ENCODE peak calls at places on chromosomes 1 and 21, in nine cellular contexts. V, C, X, F, D, Z, R, A and P are unnamed samples. For H3K36me3, the result is how much of the 10 kb centered on the place peaks cover.

GRCh38 chr1:25813071-25813733 is 6.6 kb upstream of the MTFR1L start:
- DNase-seq in V (no peak), C (no peak), X (no peak), F (peak), D (no peak), Z (no peak), R (no peak), A (no peak), P (no peak)

GRCh38 chr1:43280683-43281082 is 4.7 kb downstream of the C1orf210 start:
- DNase-seq in V (no peak), C (no peak), X (no peak), F (peak), D (no peak), Z (no peak), R (no peak), A (no peak), P (no peak)

GRCh38 chr1:168482106-168482505 is 61.7 kb downstream of the XCL2 start:
- DNase-seq in V (no peak), C (no peak), X (no peak), F (no peak), D (no peak), Z (no peak), R (no peak), A (no peak), P (no peak)

GRCh38 chr1:206513312-206514111 is 6.2 kb downstream of the RASSF5 start:
- DNase-seq in V (peak), C (peak), X (peak), F (peak), D (peak), Z (peak), R (peak), A (no peak), P (no peak)

GRCh38 chr1:67399594-67399993 is 30.6 kb downstream of the SERBP1 start:
- DNase-seq in V (no peak), C (no peak), X (no peak), F (no peak), D (no peak), Z (no peak), R (no peak), A (no peak), P (no peak)

GRCh38 chr1:202812176-202813026 is 1.6 kb downstream of the PCAT6 start:
- DNase-seq in V (peak), C (no peak), X (no peak), F (no peak), D (no peak), Z (no peak), R (no peak), A (no peak), P (no peak)

GRCh38 chr1:188128761-188129160 is 1300.0 kb downstream of the PLA2G4A start:
- DNase-seq in V (no peak), C (no peak), X (no peak), F (no peak), D (no peak), Z (no peak), R (no peak), A (no peak), P (no peak)

GRCh38 chr1:8133657-8134430 is 107.7 kb upstream of the ERRFI1 start:
- DNase-seq in V (peak), C (peak), X (peak), F (no peak), D (peak), Z (peak), R (peak), A (peak), P (no peak)

GRCh38 chr1:183956559-183957188 is 80.9 kb downstream of the COLGALT2 start:
- DNase-seq in V (no peak), C (no peak), X (no peak), F (no peak), D (peak), Z (peak), R (no peak), A (no peak), P (no peak)

GRCh38 chr1:168637350-168637991 is 61.1 kb downstream of the XCL1 start:
- DNase-seq in V (no peak), C (no peak), X (no peak), F (no peak), D (no peak), Z (no peak), R (no peak), A (no peak), P (no peak)

GRCh38 chr1:175481126-175482071 is 262.0 kb downstream of the TNR start:
- DNase-seq in V (no peak), C (no peak), X (no peak), F (no peak), D (no peak), Z (no peak), R (no peak), A (no peak), P (no peak)

GRCh38 chr1:178168535-178168934 is 74.6 kb downstream of the RASAL2 start:
- DNase-seq in V (no peak), C (no peak), X (no peak), F (no peak), D (peak), Z (peak), R (no peak), A (no peak), P (no peak)

GRCh38 chr1:15187175-15187810 is 33.7 kb downstream of the TMEM51 start:
- DNase-seq in V (peak), C (no peak), X (no peak), F (no peak), D (no peak), Z (no peak), R (no peak), A (no peak), P (no peak)

GRCh38 chr1:244316407-244316806 is 135.3 kb downstream of the ADSS2 start:
- DNase-seq in V (no peak), C (no peak), X (no peak), F (no peak), D (peak), Z (peak), R (no peak), A (no peak), P (no peak)

GRCh38 chr1:167899253-167899681 is 14.7 kb downstream of the ADCY10 start:
- DNase-seq in V (peak), C (peak), X (peak), F (no peak), D (no peak), Z (peak), R (peak), A (peak), P (no peak)

GRCh38 chr1:241503444-241503843 is 16.1 kb downstream of the FH start:
- DNase-seq in V (no peak), C (no peak), X (no peak), F (no peak), D (no peak), Z (no peak), R (no peak), A (no peak), P (no peak)

GRCh38 chr1:68624233-68624632 is 127.4 kb upstream of the DEPDC1 start:
- DNase-seq in V (no peak), C (no peak), X (no peak), F (no peak), D (no peak), Z (peak), R (no peak), A (no peak), P (no peak)

GRCh38 chr21:26177187-26177586 is 6.6 kb upstream of the APP start:
- DNase-seq in V (no peak), C (peak), X (no peak), F (no peak), D (peak), Z (peak), R (peak), A (no peak), P (no peak)

GRCh38 chr21:33403128-33403785 is at the start of gene IFNGR2:
- DNase-seq in V (peak), C (no peak), X (no peak), F (peak), D (peak), Z (no peak), R (peak), A (peak), P (no peak)

GRCh38 chr1:9373614-9374013 is 80.9 kb downstream of the SPSB1 start:
- DNase-seq in V (no peak), C (no peak), X (no peak), F (no peak), D (no peak), Z (no peak), R (no peak), A (no peak), P (no peak)

GRCh38 chr1:167837334-167837733 is 76.6 kb downstream of the ADCY10 start:
- DNase-seq in V (no peak), C (no peak), X (no peak), F (no peak), D (no peak), Z (no peak), R (no peak), A (no peak), P (no peak)

GRCh38 chr1:70760170-70760569 is 287.4 kb downstream of the PTGER3 start:
- DNase-seq in V (no peak), C (no peak), X (no peak), F (no peak), D (peak), Z (peak), R (no peak), A (no peak), P (no peak)

GRCh38 chr1:19003371-19004290 is 47.2 kb upstream of the IFFO2 start:
- DNase-seq in V (no peak), C (no peak), X (no peak), F (no peak), D (no peak), Z (peak), R (no peak), A (no peak), P (no peak)

GRCh38 chr1:247551716-247552115 is 2.8 kb downstream of the GCSAML start:
- DNase-seq in V (no peak), C (no peak), X (no peak), F (no peak), D (no peak), Z (peak), R (no peak), A (no peak), P (no peak)

GRCh38 chr1:64474133-64474532 is 4.2 kb downstream of the CACHD1 start:
- DNase-seq in V (no peak), C (no peak), X (no peak), F (no peak), D (no peak), Z (no peak), R (no peak), A (no peak), P (no peak)

GRCh38 chr1:240555524-240555923 is 56.4 kb downstream of the GREM2 start:
- DNase-seq in V (no peak), C (no peak), X (no peak), F (no peak), D (peak), Z (no peak), R (no peak), A (no peak), P (no peak)

GRCh38 chr21:41406340-41406739 is 19.7 kb upstream of the MX1 start:
- DNase-seq in V (no peak), C (no peak), X (no peak), F (no peak), D (no peak), Z (no peak), R (no peak), A (no peak), P (no peak)

GRCh38 chr1:68276448-68276847 is 44.1 kb upstream of the WLS start:
- DNase-seq in V (no peak), C (no peak), X (no peak), F (no peak), D (no peak), Z (no peak), R (no peak), A (no peak), P (no peak)

GRCh38 chr1:41917835-41918449 is 780 bp downstream of the HIVEP3 start:
- DNase-seq in V (peak), C (no peak), X (no peak), F (peak), D (peak), Z (peak), R (peak), A (peak), P (no peak)

GRCh38 chr1:153345187-153346066 is 3.2 kb downstream of the PGLYRP4 start:
- DNase-seq in V (no peak), C (no peak), X (no peak), F (no peak), D (no peak), Z (no peak), R (no peak), A (no peak), P (no peak)

GRCh38 chr1:31932491-31933316 is 5.5 kb downstream of the PTP4A2 start:
- DNase-seq in V (no peak), C (no peak), X (no peak), F (no peak), D (peak), Z (no peak), R (no peak), A (no peak), P (no peak)

GRCh38 chr1:3415260-3415952 is 39.1 kb upstream of the ARHGEF16 start:
- DNase-seq in V (no peak), C (peak), X (no peak), F (no peak), D (no peak), Z (no peak), R (no peak), A (no peak), P (no peak)

GRCh38 chr1:214396319-214396718 is 115.4 kb downstream of the SMYD2 start:
- DNase-seq in V (no peak), C (no peak), X (no peak), F (no peak), D (peak), Z (peak), R (no peak), A (no peak), P (no peak)

GRCh38 chr1:214397497-214397896 is 116.5 kb downstream of the SMYD2 start:
- DNase-seq in V (no peak), C (no peak), X (no peak), F (no peak), D (no peak), Z (no peak), R (no peak), A (no peak), P (no peak)

GRCh38 chr1:214400136-214400535 is 119.2 kb downstream of the SMYD2 start:
- DNase-seq in V (no peak), C (no peak), X (no peak), F (no peak), D (no peak), Z (peak), R (no peak), A (no peak), P (no peak)

GRCh38 chr1:214401666-214402065 is 120.7 kb downstream of the SMYD2 start:
- DNase-seq in V (no peak), C (no peak), X (no peak), F (no peak), D (no peak), Z (peak), R (no peak), A (no peak), P (no peak)

DNA sequence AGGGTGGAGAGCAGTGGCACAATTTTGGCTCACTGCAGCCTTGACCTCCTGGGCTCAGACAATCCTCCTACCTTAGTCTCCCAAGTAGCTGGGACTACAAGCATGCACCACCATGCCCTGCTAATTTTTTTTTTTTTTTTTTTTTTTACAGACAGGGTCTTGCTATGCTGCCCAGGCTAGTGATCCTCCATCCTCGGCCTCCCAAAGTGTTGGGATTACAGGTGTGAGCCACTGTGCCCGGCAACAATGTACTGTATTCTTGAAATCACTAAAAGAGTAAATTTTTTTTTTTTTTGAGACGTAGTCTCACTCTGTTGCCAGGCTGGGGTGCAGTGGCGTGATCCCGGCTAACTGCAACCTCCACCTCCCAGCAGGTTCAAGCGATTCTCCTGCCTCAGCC is 117.5 kb downstream of the SMYD2 start:
- DNase-seq in V (no peak), C (no peak), X (no peak), F (no peak), D (no peak), Z (no peak), R (no peak), A (no peak), P (no peak)
- H3K36me3 ChIP-seq in V (under half), C (under half), X (under half), F (under half), D (half or more), Z (under half), R (under half), A (under half), P (half or more)

GRCh38 chr1:232291681-232292080 is 338.3 kb downstream of the SIPA1L2 start:
- DNase-seq in V (no peak), C (no peak), X (no peak), F (no peak), D (no peak), Z (no peak), R (no peak), A (no peak), P (no peak)

GRCh38 chr1:232292246-232292645 is 337.7 kb downstream of the SIPA1L2 start:
- DNase-seq in V (no peak), C (no peak), X (no peak), F (no peak), D (no peak), Z (no peak), R (no peak), A (no peak), P (no peak)

GRCh38 chr1:232291258-232291657 is 338.7 kb downstream of the SIPA1L2 start:
- DNase-seq in V (no peak), C (no peak), X (no peak), F (no peak), D (no peak), Z (no peak), R (no peak), A (no peak), P (no peak)

GRCh38 chr1:232292818-232293217 is 337.1 kb downstream of the SIPA1L2 start:
- DNase-seq in V (no peak), C (no peak), X (no peak), F (no peak), D (no peak), Z (no peak), R (peak), A (no peak), P (no peak)

GRCh38 chr1:232290570-232290969 is 339.4 kb downstream of the SIPA1L2 start:
- DNase-seq in V (no peak), C (no peak), X (no peak), F (no peak), D (no peak), Z (no peak), R (no peak), A (no peak), P (no peak)
- H3K27ac ChIP-seq in V (no peak), C (no peak), X (no peak), F (no peak), D (no peak), Z (no peak), R (no peak), A (no peak), P (peak)

GRCh38 chr1:33294071-33295010 is 26.6 kb downstream of the A3GALT2 start:
- DNase-seq in V (no peak), C (no peak), X (no peak), F (peak), D (no peak), Z (no peak), R (no peak), A (no peak), P (no peak)
- TF ChIP-seq CTCF in V (no peak), C (no peak), X (no peak), F (no peak), D (no peak), Z (no peak), R (no peak), A (no peak), P (no peak)

GRCh38 chr1:161177112-161177935 is at the start of gene B4GALT3:
- DNase-seq in V (peak), C (peak), X (peak), F (peak), D (peak), Z (peak), R (peak), A (peak), P (peak)

GRCh38 chr1:161175771-161176453 is 1.4 kb downstream of the B4GALT3 start:
- DNase-seq in V (no peak), C (no peak), X (no peak), F (peak), D (no peak), Z (no peak), R (no peak), A (no peak), P (no peak)

GRCh38 chr1:161179698-161180097 is 2.4 kb upstream of the B4GALT3 start:
- DNase-seq in V (no peak), C (no peak), X (no peak), F (no peak), D (no peak), Z (no peak), R (no peak), A (no peak), P (no peak)

GRCh38 chr1:161176468-161177111 is 717 bp downstream of the B4GALT3 start:
- DNase-seq in V (no peak), C (no peak), X (no peak), F (peak), D (no peak), Z (no peak), R (no peak), A (no peak), P (no peak)

DNA sequence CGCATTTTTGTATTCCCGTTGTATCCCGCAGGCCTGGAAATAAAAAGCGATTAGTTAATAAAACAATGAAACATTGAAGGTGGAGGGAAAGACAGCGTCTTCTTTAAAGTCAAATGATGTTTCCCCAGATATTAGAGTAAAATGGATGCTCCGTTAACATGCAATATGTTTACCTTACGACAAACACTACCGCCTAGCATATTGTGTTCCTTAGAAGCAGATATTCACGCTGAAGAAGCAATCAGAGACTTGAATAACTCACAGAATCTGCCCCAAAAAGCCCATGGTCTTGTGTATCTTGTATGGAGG is 583 bp upstream of the B4GALT3 start:
- DNase-seq in V (no peak), C (no peak), X (no peak), F (no peak), D (no peak), Z (no peak), R (no peak), A (no peak), P (no peak)
- H3K36me3 ChIP-seq in V (under half), C (under half), X (under half), F (under half), D (under half), Z (under half), R (under half), A (under half), P (under half)

DNA sequence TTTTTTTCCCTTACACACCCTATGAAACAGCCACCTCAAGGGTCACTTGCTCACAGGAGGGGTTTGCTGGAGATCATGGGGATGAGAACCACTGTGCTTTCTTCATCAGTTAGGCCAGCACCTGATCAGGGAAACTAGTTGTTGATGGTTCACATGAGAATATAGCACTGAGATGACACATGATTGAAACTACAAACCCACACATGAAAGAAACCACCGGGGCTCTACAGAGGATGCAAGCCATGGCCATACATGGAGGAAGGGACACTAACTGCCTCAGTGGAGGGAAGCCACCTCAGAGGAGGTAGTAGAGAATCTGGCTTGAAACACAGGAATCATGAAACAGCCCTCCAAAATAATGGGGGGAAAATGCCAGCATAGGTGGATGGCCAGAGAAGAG is 63.2 kb downstream of the PRKAB2 start:
- DNase-seq in V (no peak), C (no peak), X (no peak), F (no peak), D (no peak), Z (no peak), R (no peak), A (no peak), P (no peak)
- H3K27ac ChIP-seq in V (no peak), C (no peak), X (no peak), F (no peak), D (no peak), Z (no peak), R (no peak), A (no peak), P (no peak)

GRCh38 chr1:7120863-7121621 is 335.8 kb downstream of the CAMTA1 start:
- DNase-seq in V (peak), C (no peak), X (no peak), F (no peak), D (peak), Z (peak), R (peak), A (peak), P (no peak)
- TF ChIP-seq CTCF in V (peak), C (no peak), X (no peak), F (peak), D (peak), Z (peak), R (no peak), A (no peak), P (no peak)

GRCh38 chr1:201144701-201145100 is 9.6 kb downstream of the TMEM9 start:
- DNase-seq in V (no peak), C (no peak), X (no peak), F (peak), D (no peak), Z (no peak), R (no peak), A (no peak), P (no peak)

GRCh38 chr1:201145132-201145531 is 9.1 kb downstream of the TMEM9 start:
- DNase-seq in V (no peak), C (no peak), X (no peak), F (peak), D (no peak), Z (no peak), R (no peak), A (no peak), P (no peak)

GRCh38 chr1:201147396-201148015 is 6.8 kb downstream of the TMEM9 start:
- DNase-seq in V (no peak), C (no peak), X (no peak), F (peak), D (no peak), Z (no peak), R (no peak), A (no peak), P (no peak)

GRCh38 chr1:201146626-201147390 is 7.5 kb downstream of the TMEM9 start:
- DNase-seq in V (no peak), C (no peak), X (no peak), F (peak), D (no peak), Z (no peak), R (no peak), A (no peak), P (no peak)

GRCh38 chr1:201145816-201146215 is 8.5 kb downstream of the TMEM9 start:
- DNase-seq in V (no peak), C (no peak), X (no peak), F (peak), D (no peak), Z (no peak), R (no peak), A (no peak), P (no peak)
- H3K36me3 ChIP-seq in V (under half), C (under half), X (under half), F (under half), D (half or more), Z (under half), R (half or more), A (half or more), P (under half)